ENCODE peak calls at places on chromosome 21, in ten cellular contexts. Z is heart left ventricle; T is iPS DF 6.9; J is adrenal gland; E is AG04450; B is CD8-positive, alpha-beta memory T cell; F is IMR-90; Q is hepatocyte; K is uterus; O is right cardiac atrium. S is an unnamed sample.

GRCh38 chr21:25760061-25760460 is 25.3 kb downstream of the GABPA start:
- DNase-seq in T (no peak), Q (no peak), F (no peak), Z (no peak), O (no peak), E (no peak), B (no peak), K (no peak), J (no peak), S (no peak)

GRCh38 chr21:46215436-46216131 is 13.0 kb downstream of the LSS start:
- DNase-seq in F (no peak), Q (no peak), O (peak; percentile 51), E (no peak), B (no peak), J (peak; percentile 14), T (no peak), Z (no peak), K (no peak), S (no peak)

GRCh38 chr21:40454057-40454456 is 392.9 kb downstream of the DSCAM start:
- DNase-seq in Z (no peak), B (no peak), O (no peak), Q (no peak), K (no peak), J (no peak), F (no peak), E (no peak), T (no peak), S (no peak)

GRCh38 chr21:26961704-26962103 is 5.2 kb downstream of the ADAMTS5 start:
- DNase-seq in Z (no peak), K (no peak), F (no peak), E (no peak), T (no peak), B (no peak), J (no peak), O (no peak), Q (no peak), S (peak; percentile 47)

GRCh38 chr21:38668501-38668900 is 137.2 kb upstream of the ETS2 start:
- DNase-seq in F (no peak), Q (no peak), B (no peak), E (no peak), J (no peak), Z (no peak), K (no peak), T (no peak), O (no peak), S (no peak)

GRCh38 chr21:26447932-26448331 is 125.2 kb downstream of the CYYR1 start:
- DNase-seq in Q (no peak), E (no peak), O (no peak), J (no peak), T (no peak), Z (no peak), F (no peak), B (no peak), K (no peak), S (no peak)

GRCh38 chr21:19899645-19900044 is 1098.6 kb upstream of the NCAM2 start:
- DNase-seq in F (no peak), E (no peak), T (no peak), Q (no peak), O (no peak), J (no peak), K (no peak), B (no peak), Z (no peak), S (no peak)

GRCh38 chr21:25188639-25189038 is 418.6 kb downstream of the MRPL39 start:
- DNase-seq in T (no peak), Q (no peak), F (no peak), Z (no peak), K (no peak), O (no peak), E (no peak), J (no peak), B (no peak), S (no peak)

GRCh38 chr21:26091480-26092018 is 79.0 kb downstream of the APP start:
- DNase-seq in Z (no peak), T (no peak), B (no peak), K (no peak), Q (no peak), J (no peak), E (no peak), F (no peak), O (no peak), S (no peak)

GRCh38 chr21:46115441-46116188 is 17.7 kb downstream of the COL6A2 start:
- DNase-seq in T (no peak), K (peak; percentile 11), B (no peak), O (peak; percentile 46), Q (no peak), E (no peak), Z (peak; percentile 13), F (no peak), J (peak; percentile 5), S (no peak)

GRCh38 chr21:43731891-43732711 is 13.2 kb downstream of the PDXK start:
- DNase-seq in B (no peak), T (no peak), F (no peak), J (no peak), O (no peak), E (no peak), Z (no peak), K (no peak), Q (no peak), S (no peak)

GRCh38 chr21:38925923-38926322 is 120.2 kb downstream of the ETS2 start:
- DNase-seq in B (no peak), Z (peak; percentile 74), J (peak; percentile 52), Q (peak; percentile 81), E (peak; percentile 55), O (peak; percentile 84), K (peak; percentile 80), F (peak; percentile 89), T (no peak), S (peak; percentile 23)

GRCh38 chr21:39681845-39682244 is 63.1 kb upstream of the IGSF5 start:
- DNase-seq in E (no peak), J (no peak), K (no peak), Q (no peak), T (no peak), O (no peak), B (no peak), Z (no peak), F (peak; percentile 13), S (no peak)

DNA sequence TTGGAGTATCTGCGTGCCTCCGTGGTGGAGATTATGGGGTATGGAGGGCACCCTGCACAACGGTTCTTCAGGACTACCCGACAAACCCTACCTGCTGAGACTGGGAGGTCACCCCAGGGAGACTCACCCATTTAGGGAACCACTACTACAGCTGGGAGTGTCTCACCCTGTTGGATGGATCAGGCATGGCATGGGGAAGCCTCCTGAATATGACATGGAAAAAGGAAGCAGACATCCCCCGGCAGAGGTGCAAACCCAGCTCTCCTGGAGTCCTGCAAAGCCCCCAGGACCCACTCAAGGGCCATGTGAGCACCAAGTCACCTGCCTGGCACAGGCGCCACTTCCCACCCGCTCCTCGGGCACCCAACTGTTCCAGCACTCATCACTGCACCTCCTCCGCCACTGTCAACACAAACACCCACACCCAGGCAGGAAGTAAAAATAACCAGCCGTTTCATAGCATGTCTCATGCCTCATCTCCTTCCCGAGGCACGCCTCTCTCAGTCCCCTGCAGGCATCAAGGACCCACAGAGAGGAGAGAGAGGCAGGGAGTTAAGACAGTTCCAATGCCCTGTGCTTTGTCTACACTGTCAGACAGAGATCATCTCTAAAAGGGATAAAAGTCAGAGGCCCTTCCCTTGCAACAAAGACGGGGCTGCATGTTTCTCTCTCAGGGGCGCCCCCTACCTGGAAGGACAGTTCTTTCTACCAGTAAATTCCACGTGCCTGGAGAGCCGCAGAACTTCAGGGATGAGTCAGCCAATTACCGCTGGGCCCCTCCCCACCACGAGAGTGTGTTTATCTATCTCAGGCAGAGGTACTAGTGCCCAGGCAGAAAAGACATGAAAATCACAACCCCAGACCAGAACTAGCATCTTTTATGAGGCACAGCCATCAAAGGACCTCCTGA is 150.1 kb upstream of the SOD1 start:
- DNase-seq in T (peak; percentile 37), K (no peak), Z (no peak), F (no peak), E (no peak), J (no peak), B (peak; percentile 28), Q (peak; percentile 57), O (no peak), S (no peak)
- H3K27ac ChIP-seq in T (no peak overlapping the region), K (no peak overlapping the region), Z (no peak overlapping the region), F (no peak overlapping the region), E (no peak overlapping the region), J (no peak overlapping the region), B (no peak overlapping the region), Q (no peak overlapping the region), O (no peak overlapping the region), S (no peak overlapping the region)

DNA sequence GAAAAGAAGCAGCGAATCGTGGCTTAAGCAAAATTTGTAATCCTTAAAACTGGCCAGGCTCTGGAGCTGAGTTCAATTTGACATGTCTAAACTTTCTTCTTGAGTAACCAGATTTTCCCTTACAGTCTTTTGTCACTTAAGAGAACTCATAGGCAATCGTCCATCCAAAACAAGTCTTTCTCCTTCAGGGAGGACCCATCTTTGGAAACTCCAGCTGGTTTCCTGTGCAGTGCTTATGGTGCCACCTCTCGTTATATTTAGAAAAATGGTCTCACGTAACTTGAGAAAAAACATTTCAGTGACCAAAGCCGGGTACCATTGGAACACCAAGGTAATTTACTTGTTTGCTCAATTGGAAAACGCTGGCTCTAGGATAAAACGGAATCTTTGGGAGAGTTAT is 1.9 kb upstream of the PTTG1IP start:
- DNase-seq in T (no peak), O (no peak), Q (no peak), K (no peak), J (no peak), Z (peak; percentile 25), E (no peak), F (peak; percentile 22), B (no peak), S (no peak)
- H3K4me3 ChIP-seq in T (no peak overlapping the region), O (peak overlapping the region; percentile 44), Q (no peak overlapping the region), K (peak overlapping the region; percentile 90), J (no peak overlapping the region), Z (no peak overlapping the region), E (no peak overlapping the region), F (no peak overlapping the region), B (peak overlapping the region; percentile 74), S (no peak overlapping the region)

DNA sequence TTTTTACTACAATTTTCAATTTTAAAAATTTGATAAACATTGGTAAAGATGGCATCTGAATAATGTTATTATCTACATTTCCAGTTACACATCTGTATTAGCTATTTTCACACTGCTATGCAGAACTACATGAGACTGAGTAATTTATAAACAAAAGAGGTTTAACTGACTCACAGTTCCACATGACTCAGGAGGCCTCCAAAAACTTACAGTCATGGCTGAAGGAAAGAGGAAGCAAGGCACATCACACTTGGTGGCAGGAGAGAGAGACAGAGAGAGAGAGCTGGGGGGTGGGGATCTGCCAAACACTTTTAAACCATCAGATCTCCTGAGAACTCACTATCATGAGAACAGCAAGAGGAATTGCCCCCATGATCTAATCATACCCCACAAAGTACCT is 850.0 kb downstream of the LTN1 start:
- DNase-seq in Z (no peak), B (no peak), O (no peak), Q (peak; percentile 14), T (no peak), E (peak; percentile 68), J (no peak), F (peak; percentile 91), K (no peak), S (no peak)
- H3K9me3 ChIP-seq in Z (peaks cover 17% of the 10 kb centered on the region), B (no peaks in the 10 kb centered on the region), O (no peaks in the 10 kb centered on the region), Q (no peaks in the 10 kb centered on the region), T (no peaks in the 10 kb centered on the region), E (no peaks in the 10 kb centered on the region), J (no peaks in the 10 kb centered on the region), F (peaks cover 2% of the 10 kb centered on the region), K (no peaks in the 10 kb centered on the region), S (no peaks in the 10 kb centered on the region)

DNA sequence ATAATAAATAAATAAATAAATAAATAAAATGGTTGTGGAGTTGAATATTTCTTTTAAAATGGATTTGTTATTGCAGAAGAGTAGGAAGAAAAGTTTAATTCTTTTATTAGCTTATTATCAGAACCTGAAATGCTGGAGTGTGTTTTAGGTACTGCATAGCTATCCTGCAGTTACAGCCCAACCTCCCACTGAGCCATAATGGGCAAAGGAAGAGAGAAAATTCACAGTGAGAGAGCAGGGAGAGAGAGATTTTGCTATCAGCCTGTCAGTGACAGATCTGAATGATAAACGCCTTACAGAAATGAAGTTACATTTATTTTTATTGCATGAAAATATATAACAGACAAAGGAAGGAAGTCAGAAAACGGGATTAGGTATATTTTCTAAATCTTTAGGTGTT is 425.2 kb downstream of the USP25 start:
- DNase-seq in F (no peak), E (no peak), O (no peak), K (no peak), Q (no peak), T (peak; percentile 7), B (no peak), J (no peak), Z (no peak), S (no peak)
- H3K27ac ChIP-seq in F (no peak overlapping the region), E (no peak overlapping the region), O (no peak overlapping the region), K (no peak overlapping the region), Q (no peak overlapping the region), T (no peak overlapping the region), B (no peak overlapping the region), J (no peak overlapping the region), Z (no peak overlapping the region), S (no peak overlapping the region)

S was measured in SJCRH30.